ENCODE peak calls at places on chromosomes 1 and 21, in four cellular contexts. One of them, this sample, is unnamed. For H3K4me1, the result is how much of the 10 kb centered on the place peaks cover.

GRCh38 chr1:114509596-114510234 is 1.3 kb downstream of the TRIM33 start:
- DNase-seq in heart right ventricle: no peak
- DNase-seq in heart left ventricle: no peak
- DNase-seq in ovary: no peak
- DNase-seq in this sample: no peak

GRCh38 chr1:195899762-195900352 is 708.4 kb downstream of the KCNT2 start:
- DNase-seq in ovary: no peak
- DNase-seq in heart right ventricle: no peak
- DNase-seq in heart left ventricle: no peak
- DNase-seq in this sample: no peak

GRCh38 chr1:32464716-32465540 is at the start of gene ZBTB8B:
- DNase-seq in ovary: peak
- DNase-seq in heart left ventricle: peak
- DNase-seq in heart right ventricle: peak
- DNase-seq in this sample: peak

GRCh38 chr1:45924736-45925135 is 121.3 kb downstream of the MAST2 start:
- DNase-seq in ovary: no peak
- DNase-seq in heart right ventricle: no peak
- DNase-seq in heart left ventricle: no peak
- DNase-seq in this sample: no peak

GRCh38 chr1:46004491-46004890 is 127.9 kb downstream of the PIK3R3 start:
- DNase-seq in heart left ventricle: no peak
- DNase-seq in heart right ventricle: no peak
- DNase-seq in ovary: no peak
- DNase-seq in this sample: no peak

GRCh38 chr1:178619523-178619922 is 105.5 kb upstream of the RALGPS2 start:
- DNase-seq in heart right ventricle: no peak
- DNase-seq in heart left ventricle: no peak
- DNase-seq in ovary: no peak
- DNase-seq in this sample: no peak

GRCh38 chr1:176444286-176444685 is 18.7 kb upstream of the PAPPA2 start:
- DNase-seq in ovary: no peak
- DNase-seq in heart left ventricle: no peak
- DNase-seq in heart right ventricle: no peak
- DNase-seq in this sample: no peak

GRCh38 chr1:228689255-228689654 is 46.0 kb upstream of the RHOU start:
- DNase-seq in ovary: no peak
- DNase-seq in heart right ventricle: no peak
- DNase-seq in heart left ventricle: no peak
- DNase-seq in this sample: no peak

GRCh38 chr1:3902546-3902945 is 2.5 kb upstream of the C1orf174 start:
- DNase-seq in heart left ventricle: no peak
- DNase-seq in ovary: no peak
- DNase-seq in heart right ventricle: no peak
- DNase-seq in this sample: no peak

GRCh38 chr1:182611326-182611725 is 7.1 kb upstream of the RGS16 start:
- DNase-seq in heart right ventricle: no peak
- DNase-seq in ovary: no peak
- DNase-seq in heart left ventricle: no peak
- DNase-seq in this sample: no peak

GRCh38 chr1:162632234-162632666 is at the start of gene DDR2:
- DNase-seq in heart left ventricle: peak
- DNase-seq in heart right ventricle: peak
- DNase-seq in ovary: peak
- DNase-seq in this sample: peak

GRCh38 chr1:18154431-18155194 is 47.0 kb downstream of the IGSF21 start:
- DNase-seq in heart left ventricle: no peak
- DNase-seq in ovary: no peak
- DNase-seq in heart right ventricle: no peak
- DNase-seq in this sample: no peak

GRCh38 chr21:42644223-42645208 is 8.9 kb upstream of the PDE9A start:
- DNase-seq in heart left ventricle: no peak
- DNase-seq in ovary: no peak
- DNase-seq in heart right ventricle: no peak
- DNase-seq in this sample: no peak

GRCh38 chr1:62194651-62195282 is at the start of gene L1TD1:
- DNase-seq in heart right ventricle: no peak
- DNase-seq in heart left ventricle: no peak
- DNase-seq in ovary: no peak
- DNase-seq in this sample: no peak

GRCh38 chr1:147225193-147225730 is at the start of gene FMO5:
- DNase-seq in heart right ventricle: peak
- DNase-seq in ovary: peak
- DNase-seq in heart left ventricle: peak
- DNase-seq in this sample: peak

GRCh38 chr1:30834249-30834648 is 74.3 kb downstream of the SDC3 start:
- DNase-seq in heart left ventricle: no peak
- DNase-seq in heart right ventricle: no peak
- DNase-seq in ovary: no peak
- DNase-seq in this sample: no peak

GRCh38 chr1:86450847-86451246 is 17.9 kb upstream of the CLCA1 start:
- DNase-seq in ovary: no peak
- DNase-seq in heart right ventricle: no peak
- DNase-seq in heart left ventricle: no peak
- DNase-seq in this sample: no peak

GRCh38 chr21:37601027-37601426 is 234.5 kb downstream of the DYRK1A start:
- DNase-seq in heart left ventricle: no peak
- DNase-seq in ovary: no peak
- DNase-seq in heart right ventricle: no peak
- DNase-seq in this sample: no peak

GRCh38 chr21:37605006-37605405 is 238.4 kb downstream of the DYRK1A start:
- DNase-seq in heart right ventricle: no peak
- DNase-seq in ovary: no peak
- DNase-seq in heart left ventricle: no peak
- DNase-seq in this sample: no peak

GRCh38 chr21:37603129-37603528 is 236.6 kb downstream of the DYRK1A start:
- DNase-seq in ovary: no peak
- DNase-seq in heart left ventricle: no peak
- DNase-seq in heart right ventricle: no peak
- DNase-seq in this sample: no peak

GRCh38 chr21:37606549-37606948 is 240.0 kb downstream of the DYRK1A start:
- DNase-seq in ovary: no peak
- DNase-seq in heart left ventricle: no peak
- DNase-seq in heart right ventricle: no peak
- DNase-seq in this sample: no peak

DNA sequence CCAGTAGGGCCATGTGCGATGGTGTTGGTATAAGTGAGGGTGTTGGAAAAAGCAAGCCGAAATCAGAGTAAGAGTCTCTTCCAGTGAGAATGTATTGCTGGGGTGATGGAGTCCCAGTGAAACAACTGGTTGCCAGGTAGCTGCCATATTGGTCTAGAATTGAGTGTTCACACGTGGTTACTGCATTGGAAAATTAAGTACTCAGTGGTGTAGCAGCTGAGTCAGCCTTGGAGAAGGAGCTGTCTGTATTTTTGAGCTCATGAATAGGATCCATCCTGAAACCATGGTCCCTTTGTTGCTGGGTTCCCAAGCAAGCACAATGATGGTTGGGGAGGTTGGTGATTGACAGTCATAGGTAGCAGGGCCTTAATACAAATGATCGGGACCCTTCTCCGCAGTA is 235.3 kb downstream of the DYRK1A start:
- DNase-seq in heart left ventricle: no peak
- DNase-seq in ovary: no peak
- DNase-seq in heart right ventricle: no peak
- DNase-seq in this sample: no peak
- H3K4me3 ChIP-seq in heart left ventricle: no peak
- H3K4me3 ChIP-seq in ovary: no peak
- H3K4me3 ChIP-seq in heart right ventricle: no peak
- H3K4me3 ChIP-seq in this sample: no peak

GRCh38 chr21:44958471-44959191 is 18.8 kb downstream of the SLX9 start:
- DNase-seq in heart right ventricle: peak
- DNase-seq in heart left ventricle: peak
- DNase-seq in ovary: peak
- DNase-seq in this sample: peak

GRCh38 chr21:44959376-44960091 is 19.7 kb downstream of the SLX9 start:
- DNase-seq in heart left ventricle: no peak
- DNase-seq in ovary: no peak
- DNase-seq in heart right ventricle: no peak
- DNase-seq in this sample: no peak

GRCh38 chr21:44956356-44957046 is 16.7 kb downstream of the SLX9 start:
- DNase-seq in heart right ventricle: no peak
- DNase-seq in ovary: no peak
- DNase-seq in heart left ventricle: no peak
- DNase-seq in this sample: no peak

GRCh38 chr21:44957047-44957831 is 17.4 kb downstream of the SLX9 start:
- DNase-seq in heart right ventricle: no peak
- DNase-seq in ovary: no peak
- DNase-seq in heart left ventricle: no peak
- DNase-seq in this sample: no peak

DNA sequence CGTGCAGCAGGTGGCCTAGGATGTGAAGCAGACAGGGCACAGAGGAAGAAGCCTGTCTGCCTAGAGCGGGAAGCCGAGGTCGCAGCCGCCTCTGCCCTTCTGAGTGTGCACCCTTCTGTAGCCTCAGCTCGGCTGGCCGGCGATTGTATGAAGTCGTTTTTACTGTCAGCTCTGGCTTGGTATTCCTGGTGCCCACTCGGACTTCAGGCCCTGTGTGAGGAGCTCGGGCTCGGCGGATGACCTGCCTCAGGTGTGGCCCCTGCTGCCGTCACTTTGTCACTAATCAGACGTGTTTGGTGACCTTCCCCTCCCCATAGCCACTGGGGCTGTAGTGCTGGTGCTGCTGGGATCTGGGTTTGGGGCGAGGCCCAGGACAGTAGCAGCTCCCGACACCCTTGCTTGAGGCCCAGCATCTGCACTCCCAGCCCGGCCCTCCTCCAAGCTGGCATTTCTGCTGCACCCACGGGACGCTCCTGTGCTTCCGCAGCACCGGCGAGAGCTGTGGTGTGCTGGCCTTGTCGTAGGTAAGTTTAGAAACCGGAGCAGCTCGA is 18.1 kb downstream of the SLX9 start:
- DNase-seq in ovary: no peak
- DNase-seq in heart left ventricle: no peak
- DNase-seq in heart right ventricle: no peak
- DNase-seq in this sample: peak
- H3K27ac ChIP-seq in ovary: peak
- H3K27ac ChIP-seq in heart left ventricle: peak
- H3K27ac ChIP-seq in heart right ventricle: peak
- H3K27ac ChIP-seq in this sample: peak

DNA sequence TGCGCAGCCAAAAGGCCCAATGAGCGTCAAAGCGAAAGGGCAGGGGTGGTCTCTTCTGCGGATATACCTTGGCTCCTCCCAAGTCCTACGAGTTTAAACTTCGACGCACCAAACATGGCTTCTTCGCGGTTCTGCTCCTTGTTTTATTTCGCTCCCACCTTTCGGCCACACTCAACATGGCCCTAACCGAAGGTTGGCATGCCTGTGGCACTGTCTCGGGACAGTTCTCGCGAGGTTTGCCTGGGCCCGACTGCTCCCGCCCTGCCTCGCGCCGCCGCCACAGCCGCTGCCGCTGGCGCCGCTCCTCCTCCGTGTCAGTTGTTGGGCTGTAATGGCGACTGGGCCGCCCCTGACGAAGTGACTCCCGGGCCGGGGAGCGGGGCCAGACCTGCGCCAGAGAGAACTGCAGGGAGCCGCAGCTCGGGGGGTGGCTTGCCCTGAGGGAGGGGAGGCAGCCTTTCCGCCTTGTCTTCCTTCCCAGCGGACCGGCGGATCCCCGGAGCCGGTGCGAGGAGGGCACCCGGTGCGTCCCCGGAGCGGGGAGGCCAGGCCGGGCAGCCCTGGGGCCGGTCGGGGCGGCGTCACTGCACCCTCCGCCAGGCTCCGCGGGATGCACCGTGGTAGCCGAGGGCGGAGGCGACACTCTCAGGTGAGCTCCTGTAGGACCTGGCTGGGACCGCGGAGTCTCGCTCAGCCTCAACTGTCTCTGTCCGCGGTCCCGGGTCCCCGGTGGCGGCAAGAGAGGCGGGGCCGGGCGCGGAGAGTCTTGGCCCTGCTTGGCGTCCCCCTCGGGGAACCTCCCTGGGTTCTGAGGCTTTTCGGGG is at the start of gene CEP350:
- DNase-seq in heart right ventricle: peak
- DNase-seq in heart left ventricle: peak
- DNase-seq in ovary: peak
- DNase-seq in this sample: peak
- H3K4me1 ChIP-seq in heart right ventricle: under half
- H3K4me1 ChIP-seq in heart left ventricle: under half
- H3K4me1 ChIP-seq in ovary: under half
- H3K4me1 ChIP-seq in this sample: under half

DNA sequence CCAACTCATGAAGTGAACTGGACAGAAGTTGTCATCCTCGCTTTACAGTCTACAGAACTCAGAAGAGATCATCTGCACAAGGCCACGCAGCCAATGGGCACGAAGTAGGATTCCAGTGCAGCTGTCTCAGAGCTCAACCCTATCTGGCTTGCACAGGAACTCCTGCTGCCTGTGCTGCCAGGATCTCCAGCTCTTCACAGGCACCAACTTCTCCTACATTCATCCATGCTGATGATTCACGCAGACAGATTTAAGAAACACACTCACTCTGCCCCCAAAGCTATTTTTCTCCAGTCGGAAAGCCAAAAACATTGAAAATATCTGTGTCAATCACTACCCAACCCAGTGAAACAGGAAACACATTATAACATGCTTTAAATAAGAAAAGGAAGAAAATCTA is 157.0 kb downstream of the RERE start:
- DNase-seq in heart left ventricle: peak
- DNase-seq in ovary: no peak
- DNase-seq in heart right ventricle: peak
- DNase-seq in this sample: peak
- H3K4me3 ChIP-seq in heart left ventricle: no peak
- H3K4me3 ChIP-seq in ovary: no peak
- H3K4me3 ChIP-seq in heart right ventricle: no peak
- H3K4me3 ChIP-seq in this sample: no peak

GRCh38 chr1:170701962-170702361 is 38.0 kb downstream of the PRRX1 start:
- DNase-seq in heart left ventricle: no peak
- DNase-seq in ovary: no peak
- DNase-seq in heart right ventricle: no peak
- DNase-seq in this sample: no peak

GRCh38 chr1:170699696-170700095 is 35.8 kb downstream of the PRRX1 start:
- DNase-seq in heart right ventricle: no peak
- DNase-seq in ovary: no peak
- DNase-seq in heart left ventricle: no peak
- DNase-seq in this sample: no peak

GRCh38 chr1:170698711-170699275 is 34.9 kb downstream of the PRRX1 start:
- DNase-seq in heart left ventricle: no peak
- DNase-seq in heart right ventricle: no peak
- DNase-seq in ovary: no peak
- DNase-seq in this sample: no peak

GRCh38 chr1:170698301-170698700 is 34.4 kb downstream of the PRRX1 start:
- DNase-seq in heart right ventricle: no peak
- DNase-seq in ovary: no peak
- DNase-seq in heart left ventricle: no peak
- DNase-seq in this sample: no peak

DNA sequence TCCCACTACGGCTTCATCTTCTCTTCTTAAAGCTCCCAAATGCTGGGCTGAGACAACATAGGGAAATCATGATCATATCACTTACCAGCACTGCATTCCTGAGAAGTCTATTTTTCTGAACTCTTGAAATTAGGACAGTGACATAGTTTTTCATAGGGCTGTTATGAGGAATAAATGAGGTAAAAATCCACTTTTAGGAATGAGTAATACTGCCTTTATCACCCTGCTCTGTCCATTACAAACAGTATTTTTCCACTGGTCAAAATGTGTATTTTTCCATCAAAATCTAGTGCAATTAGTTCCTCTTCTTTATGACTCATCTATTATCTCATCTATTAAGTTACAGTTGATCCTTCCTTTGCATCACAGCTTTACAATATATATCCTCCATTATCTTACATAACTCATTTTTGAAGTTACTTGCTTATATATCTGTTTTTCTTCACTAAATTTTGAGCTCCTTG is 36.9 kb downstream of the PRRX1 start:
- DNase-seq in heart left ventricle: no peak
- DNase-seq in ovary: no peak
- DNase-seq in heart right ventricle: no peak
- DNase-seq in this sample: no peak
- H3K27ac ChIP-seq in heart left ventricle: no peak
- H3K27ac ChIP-seq in ovary: no peak
- H3K27ac ChIP-seq in heart right ventricle: peak
- H3K27ac ChIP-seq in this sample: peak

This sample was measured in tibial artery.